ENCODE peak calls at places on chromosomes 16 and 17, in seven cellular contexts. J, A, D, G, P, E and B are unnamed samples.

GRCh38 chr16:21643787-21644186 is 8.6 kb downstream of the IGSF6 start:
- DNase-seq in A (no peak), P (no peak), D (no peak), E (no peak), G (no peak), J (no peak), B (no peak)

GRCh38 chr17:73291260-73291801 is 20.5 kb downstream of the CDC42EP4 start:
- DNase-seq in J (peak; percentile 89), A (no peak), E (no peak), G (no peak), P (peak; percentile 86), D (peak; percentile 85), B (no peak)

GRCh38 chr17:47738178-47738577 is 5.1 kb downstream of the TBX21 start:
- DNase-seq in A (no peak), J (no peak), E (no peak), P (no peak), G (no peak), D (no peak), B (no peak)

GRCh38 chr16:59210955-59211541 is 476.9 kb upstream of the GOT2 start:
- DNase-seq in E (peak; percentile 81), D (no peak), P (peak; percentile 43), G (no peak), A (peak; percentile 8), J (no peak), B (no peak)

GRCh38 chr17:66300956-66301355 is 1.5 kb upstream of the PRKCA start:
- DNase-seq in J (no peak), A (no peak), P (no peak), E (no peak), D (no peak), G (no peak), B (no peak)

GRCh38 chr16:2515180-2515803 is 1.5 kb downstream of the ATP6V0C start:
- DNase-seq in E (peak; percentile 52), J (peak; percentile 76), D (peak; percentile 70), G (no peak), P (no peak), A (no peak), B (no peak)

GRCh38 chr16:50286681-50287080 is 20.3 kb downstream of the ADCY7 start:
- DNase-seq in J (no peak), A (no peak), D (no peak), P (no peak), G (no peak), E (no peak), B (no peak)

GRCh38 chr16:62700456-62701280 is 664.4 kb upstream of the CDH8 start:
- DNase-seq in P (no peak), A (no peak), J (no peak), E (no peak), G (no peak), D (no peak), B (no peak)

GRCh38 chr17:44314869-44315661 is 6.7 kb downstream of the RUNDC3A start:
- DNase-seq in D (peak; percentile 82), E (no peak), G (no peak), A (no peak), J (peak; percentile 81), P (no peak), B (no peak)

GRCh38 chr17:44916781-44917241 is 1.5 kb upstream of the GFAP start:
- DNase-seq in G (no peak), A (peak; percentile 70), J (peak; percentile 92), E (peak; percentile 26), D (peak; percentile 66), P (peak; percentile 25), B (no peak)

GRCh38 chr16:588639-588888 is 1.3 kb upstream of the RAB40C start:
- DNase-seq in E (peak; percentile 65), G (no peak), J (no peak), A (no peak), P (peak; percentile 80), D (peak; percentile 82), B (peak; percentile 62)

GRCh38 chr16:69309316-69309715 is 1.8 kb upstream of the VPS4A start:
- DNase-seq in A (no peak), E (peak; percentile 46), P (no peak), G (no peak), J (no peak), D (no peak), B (no peak)

GRCh38 chr16:59478806-59479205 is 744.7 kb upstream of the GOT2 start:
- DNase-seq in J (no peak), D (no peak), E (no peak), A (no peak), G (no peak), P (peak; percentile 12), B (no peak)

GRCh38 chr16:51161440-51162195 is 10.5 kb upstream of the SALL1 start:
- DNase-seq in P (peak; percentile 37), D (no peak), J (no peak), A (no peak), E (no peak), G (no peak), B (no peak)

GRCh38 chr17:54891176-54891821 is 9.4 kb upstream of the TOM1L1 start:
- DNase-seq in G (no peak), P (peak; percentile 73), J (no peak), A (peak; percentile 19), D (no peak), E (no peak), B (peak; percentile 56)

GRCh38 chr16:14202697-14203096 is 131.6 kb downstream of the MRTFB start:
- DNase-seq in A (peak; percentile 19), D (no peak), J (no peak), E (no peak), G (no peak), P (no peak), B (no peak)

GRCh38 chr16:71428883-71429282 is 13.0 kb downstream of the TLE7 start:
- DNase-seq in A (no peak), P (no peak), D (no peak), E (no peak), J (no peak), G (no peak), B (no peak)

GRCh38 chr16:69798466-69798865 is 36.3 kb downstream of the WWP2 start:
- DNase-seq in G (no peak), E (no peak), P (peak; percentile 6), A (no peak), D (peak; percentile 11), J (no peak), B (peak; percentile 16)

GRCh38 chr16:67398546-67399217 is 5.4 kb upstream of the TPPP3 start:
- DNase-seq in P (no peak), J (peak; percentile 65), G (no peak), A (no peak), E (peak; percentile 46), D (no peak), B (no peak)

GRCh38 chr16:52785653-52786052 is 238.7 kb upstream of the TOX3 start:
- DNase-seq in E (no peak), G (no peak), P (no peak), J (no peak), A (no peak), D (no peak), B (no peak)

GRCh38 chr16:68992521-68992920 is 112.9 kb upstream of the HAS3 start:
- DNase-seq in J (no peak), E (no peak), P (peak; percentile 86), G (no peak), D (no peak), A (no peak), B (no peak)

GRCh38 chr16:68798398-68798797 is 44.9 kb upstream of the TANGO6 start:
- DNase-seq in E (no peak), G (peak; percentile 45), A (peak; percentile 44), P (no peak), D (no peak), J (no peak), B (no peak)

GRCh38 chr16:3007957-3008748 is 4.6 kb upstream of the CLDN9 start:
- DNase-seq in D (peak; percentile 84), E (no peak), G (no peak), J (no peak), A (no peak), P (no peak), B (no peak)

GRCh38 chr16:23563186-23563585 is 5.7 kb downstream of the UBFD1 start:
- DNase-seq in E (no peak), D (no peak), A (no peak), P (no peak), G (no peak), J (no peak), B (no peak)

GRCh38 chr16:23562505-23562904 is 5.0 kb downstream of the UBFD1 start:
- DNase-seq in A (no peak), P (no peak), G (no peak), E (no peak), D (no peak), J (no peak), B (no peak)

GRCh38 chr16:23557779-23558330 is 328 bp downstream of the UBFD1 start:
- DNase-seq in E (no peak), A (peak; percentile 16), G (no peak), J (no peak), D (no peak), P (peak; percentile 44), B (no peak)

GRCh38 chr16:23564964-23565363 is 7.4 kb downstream of the UBFD1 start:
- DNase-seq in J (no peak), G (no peak), P (no peak), E (no peak), D (peak; percentile 37), A (peak; percentile 22), B (no peak)

DNA sequence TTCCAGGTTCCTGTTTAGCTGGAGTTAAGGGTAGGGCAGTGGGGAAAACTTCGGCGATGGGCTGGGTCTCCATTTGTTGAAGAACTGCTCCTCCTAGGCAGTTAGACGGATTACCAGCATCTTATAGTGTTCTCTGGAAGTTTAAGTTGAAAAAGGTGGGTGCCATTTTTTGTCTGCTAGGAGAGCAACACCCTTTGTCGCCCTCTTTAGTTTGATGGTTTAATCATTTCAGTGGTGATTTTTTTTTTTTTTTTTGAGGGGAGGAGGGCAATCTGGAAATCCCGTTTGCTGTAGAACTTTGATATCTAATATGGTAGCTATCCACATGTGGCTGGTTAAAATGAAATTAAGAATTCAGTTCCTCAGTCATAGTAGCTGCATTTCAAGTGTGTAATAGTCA is 4.1 kb downstream of the UBFD1 start:
- DNase-seq in J (no peak), P (no peak), G (no peak), E (no peak), D (no peak), A (no peak), B (no peak)
- TF ChIP-seq CTCF in J (no peak), P (no peak), G (no peak), E (no peak), D (no peak), A (no peak), B (no peak)

DNA sequence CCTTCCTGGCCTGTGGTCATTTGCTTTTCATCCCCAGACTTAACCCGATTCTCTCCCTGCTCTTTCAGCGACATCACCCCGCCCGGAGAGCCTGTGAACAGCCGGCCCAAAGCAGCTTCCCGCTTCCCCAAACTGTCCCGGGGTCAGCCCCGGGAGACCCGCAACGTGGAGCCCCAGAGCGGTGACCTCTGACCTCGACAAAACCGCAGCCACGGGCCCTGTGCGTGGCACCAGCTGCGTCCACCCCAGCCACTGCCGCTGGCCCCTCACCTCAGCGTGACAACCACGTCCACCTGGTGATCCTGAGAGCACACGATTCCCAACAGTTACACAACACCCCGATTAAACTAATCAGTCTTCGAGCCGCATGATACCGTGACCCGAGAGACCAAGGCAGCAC is 235.2 kb downstream of the CPPED1 start:
- DNase-seq in D (no peak), P (no peak), J (no peak), E (no peak), G (no peak), A (no peak), B (no peak)
- H3K36me3 ChIP-seq in D (no peaks in the 10 kb centered on the region), P (peaks cover 2% of the 10 kb centered on the region), J (peaks cover 19% of the 10 kb centered on the region), E (no peaks in the 10 kb centered on the region), G (no peaks in the 10 kb centered on the region), A (no peaks in the 10 kb centered on the region), B (no peaks in the 10 kb centered on the region)

GRCh38 chr17:26818736-26819135 is 475.2 kb upstream of the WSB1 start:
- DNase-seq in J (no peak), P (peak; percentile 47), E (no peak), D (no peak), G (no peak), A (no peak), B (no peak)
- H3K9me3 ChIP-seq in J (peaks cover 30% of the 10 kb centered on the region), P (peaks cover 5% of the 10 kb centered on the region), E (no peaks in the 10 kb centered on the region), D (peaks cover 39% of the 10 kb centered on the region), G (peaks cover 38% of the 10 kb centered on the region), A (no peaks in the 10 kb centered on the region), B (no peaks in the 10 kb centered on the region)

GRCh38 chr17:33642002-33642401 is 348.9 kb upstream of the ASIC2 start:
- DNase-seq in J (no peak), A (no peak), P (no peak), G (no peak), E (no peak), D (no peak), B (no peak)
- TF ChIP-seq CTCF in J (no peak), A (no peak), P (no peak), G (no peak), E (no peak), D (no peak), B (no peak)